ENCODE peak calls at places on chromosome 2, in eight cellular contexts. B, W, V, X, C, M, T and J are unnamed samples.

GRCh38 chr2:122145805-122146204 is 390.4 kb downstream of the TSN start:
- DNase-seq in B (no peak), W (no peak), V (no peak), X (no peak), C (no peak), M (no peak), T (no peak), J (no peak)

GRCh38 chr2:31216734-31217133 is 581 bp downstream of the CAPN14 start:
- DNase-seq in B (no peak), W (no peak), V (no peak), X (no peak), C (no peak), M (no peak), T (no peak), J (no peak)

GRCh38 chr2:219997341-219997851 is 370.0 kb downstream of the SLC4A3 start:
- DNase-seq in B (peak; percentile 52), W (no peak), V (no peak), X (no peak), C (peak; percentile 4), M (peak; percentile 32), T (peak; percentile 70), J (no peak)

GRCh38 chr2:220544049-220544448 is 916.6 kb downstream of the SLC4A3 start:
- DNase-seq in B (no peak), W (no peak), V (no peak), X (no peak), C (no peak), M (no peak), T (no peak), J (no peak)

GRCh38 chr2:118614856-118615255 is 232.6 kb downstream of the EN1 start:
- DNase-seq in B (peak; percentile 56), W (no peak), V (no peak), X (no peak), C (no peak), M (no peak), T (peak; percentile 23), J (no peak)

GRCh38 chr2:71120195-71120594 is 9.8 kb downstream of the MCEE start:
- DNase-seq in B (peak; percentile 16), W (no peak), V (no peak), X (no peak), C (no peak), M (no peak), T (peak; percentile 25), J (no peak)

GRCh38 chr2:62216616-62217015 is 20.7 kb downstream of the B3GNT2 start:
- DNase-seq in B (peak; percentile 97), W (no peak), V (no peak), X (no peak), C (no peak), M (peak; percentile 58), T (peak; percentile 97), J (no peak)

GRCh38 chr2:148876589-148877402 is 1.8 kb downstream of the KIF5C start:
- DNase-seq in B (no peak), W (no peak), V (no peak), X (no peak), C (peak; percentile 20), M (peak; percentile 33), T (no peak), J (peak; percentile 79)

GRCh38 chr2:31107588-31108300 is 30.5 kb downstream of the GALNT14 start:
- DNase-seq in B (peak; percentile 10), W (no peak), V (no peak), X (no peak), C (no peak), M (no peak), T (peak; percentile 18), J (no peak)

GRCh38 chr2:29065479-29065847 is 8.9 kb downstream of the PCARE start:
- DNase-seq in B (no peak), W (no peak), V (no peak), X (no peak), C (no peak), M (no peak), T (no peak), J (no peak)

GRCh38 chr2:166376873-166377272 is 1.1 kb upstream of the SCN9A start:
- DNase-seq in B (no peak), W (no peak), V (no peak), X (no peak), C (no peak), M (no peak), T (no peak), J (no peak)

GRCh38 chr2:125858366-125858765 is 797.6 kb upstream of the GYPC start:
- DNase-seq in B (no peak), W (no peak), V (no peak), X (no peak), C (no peak), M (no peak), T (no peak), J (no peak)

GRCh38 chr2:45650851-45651414 is 542 bp upstream of the PRKCE start:
- DNase-seq in B (peak; percentile 97), W (peak; percentile 92), V (peak; percentile 98), X (peak; percentile 90), C (peak; percentile 97), M (peak; percentile 92), T (peak; percentile 98), J (peak; percentile 94)
- TF ChIP-seq CTCF in B (peak; percentile 37), W (peak; percentile 21), V (peak; percentile 56), X (peak; percentile 38), C (peak; percentile 62), M (peak; percentile 78), T (peak; percentile 55), J (peak; percentile 45)

DNA sequence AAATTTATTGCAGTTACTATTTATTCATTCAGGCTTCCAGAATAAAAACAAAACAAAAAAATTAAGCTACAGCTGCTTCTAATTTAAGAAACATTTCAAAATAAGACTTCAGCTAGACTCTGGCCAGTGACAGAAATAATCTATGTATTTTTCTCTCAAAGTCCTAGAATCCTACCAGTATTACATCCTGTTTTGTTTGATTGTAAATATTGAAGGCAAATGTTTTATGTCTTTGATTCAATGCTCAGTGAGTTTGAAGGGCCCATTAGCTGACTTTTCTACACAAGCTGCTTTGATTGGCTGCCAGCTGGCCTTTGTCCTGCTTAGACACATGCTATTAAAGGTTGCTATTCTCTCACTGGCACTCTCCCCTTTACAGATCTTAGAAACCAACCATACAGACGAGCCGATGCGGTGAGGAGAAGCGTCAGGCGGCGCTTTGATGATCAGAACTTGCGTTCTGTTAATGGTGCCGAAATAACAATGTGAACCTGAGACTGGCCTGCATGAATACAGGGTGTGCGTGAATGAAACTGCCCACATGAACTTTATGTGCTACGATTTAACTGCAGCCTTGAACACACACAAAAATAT is 69.7 kb downstream of the PRPF40A start:
- DNase-seq in B (peak; percentile 76), W (peak; percentile 55), V (peak; percentile 87), X (no peak), C (no peak), M (peak; percentile 82), T (peak; percentile 23), J (no peak)
- TF ChIP-seq CTCF in B (no peak), W (no peak), V (no peak), X (no peak), C (no peak), M (no peak), T (no peak), J (no peak)

GRCh38 chr2:15943378-15943851 is 3.1 kb downstream of the MYCN start:
- DNase-seq in B (no peak), W (no peak), V (no peak), X (no peak), C (no peak), M (no peak), T (no peak), J (peak; percentile 39)
- TF ChIP-seq CTCF in B (no peak), W (peak; percentile 19), V (no peak), X (peak; percentile 48), C (peak; percentile 41), M (no peak), T (peak; percentile 11), J (peak; percentile 31)

GRCh38 chr2:200810967-200811335 is 759 bp upstream of the BZW1 start:
- DNase-seq in B (no peak), W (no peak), V (no peak), X (no peak), C (no peak), M (no peak), T (no peak), J (no peak)
- TF ChIP-seq CTCF in B (no peak), W (no peak), V (no peak), X (no peak), C (peak; percentile 22), M (no peak), T (no peak), J (no peak)

DNA sequence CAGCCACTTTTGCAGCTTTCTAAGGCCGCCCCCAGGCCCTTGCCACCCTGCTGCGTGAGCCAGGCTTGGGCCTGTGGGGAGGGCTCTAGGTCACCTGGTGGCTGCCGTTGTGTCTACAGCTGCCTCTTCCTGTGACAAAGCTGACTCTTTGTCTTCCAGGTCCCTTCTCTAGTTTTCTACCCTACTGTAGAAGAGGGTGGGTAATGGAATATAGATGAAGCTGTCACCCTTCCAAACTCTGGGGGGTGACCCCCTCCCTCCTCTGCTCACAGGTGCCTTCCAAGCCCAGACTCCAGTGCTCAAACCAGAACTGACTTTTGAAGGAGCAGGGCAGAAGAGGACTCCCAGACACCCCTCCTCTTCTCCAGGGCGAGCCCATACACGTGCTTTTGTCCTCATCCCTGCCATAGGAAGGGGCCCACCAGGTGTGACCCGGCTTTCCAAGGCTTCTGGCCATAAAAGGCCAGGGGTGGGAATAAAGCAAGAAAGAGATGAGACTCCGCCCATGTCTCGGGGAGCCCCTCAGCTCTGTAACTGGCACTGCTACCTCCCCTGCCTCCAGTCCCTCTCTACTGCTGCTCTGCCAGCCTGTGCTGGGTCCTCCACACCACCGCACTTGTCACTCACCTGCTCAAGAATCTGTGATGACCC is 17.9 kb upstream of the SDC1 start:
- DNase-seq in B (no peak), W (no peak), V (no peak), X (no peak), C (peak; percentile 17), M (no peak), T (no peak), J (no peak)
- TF ChIP-seq CTCF in B (no peak), W (no peak), V (no peak), X (no peak), C (no peak), M (no peak), T (no peak), J (no peak)